ENCODE peak calls at places on chromosomes 4 and X, in five cellular contexts. N is cardiac muscle cell, X is A549, S is substantia nigra, V is ascending aorta. K is an unnamed sample.

GRCh38 chr4:53592686-53593641 is 1.7 kb upstream of the LNX1 start:
- DNase-seq in X (peak; percentile 34), N (peak; percentile 32), V (peak; percentile 64), S (no peak), K (peak; percentile 33)

GRCh38 chrX:50953832-50954231 is 43.3 kb downstream of the BMP15 start:
- DNase-seq in X (no peak), N (no peak), S (no peak), V (no peak), K (no peak)

GRCh38 chr4:6565691-6566431 is 9.1 kb upstream of the MAN2B2 start:
- DNase-seq in N (no peak), X (no peak), S (no peak), V (no peak), K (no peak)

GRCh38 chrX:132491191-132491590 is 2.4 kb upstream of the MBNL3 start:
- DNase-seq in X (no peak), N (no peak), S (no peak), V (no peak), K (no peak)

GRCh38 chrX:55088795-55089489 is at the start of gene PAGE2:
- DNase-seq in N (no peak), S (no peak), X (no peak), V (no peak), K (no peak)

GRCh38 chrX:21974011-21974385 is 33.5 kb downstream of the SMS start:
- DNase-seq in N (no peak), S (no peak), X (no peak), V (no peak), K (no peak)

GRCh38 chr4:168923526-168924194 is 86.4 kb downstream of the CBR4 start:
- DNase-seq in V (no peak), X (peak; percentile 55), S (peak; percentile 13), N (peak; percentile 75), K (peak; percentile 78)

GRCh38 chr4:88110826-88111225 is 47.6 kb downstream of the ABCG2 start:
- DNase-seq in X (no peak), V (no peak), S (no peak), N (no peak), K (no peak)

GRCh38 chr4:28010543-28011235 is 1150.0 kb downstream of the STIM2 start:
- DNase-seq in N (no peak), X (no peak), S (no peak), V (no peak), K (no peak)

GRCh38 chr4:189088783-189089182 is 851.9 kb upstream of the FRG1 start:
- DNase-seq in V (no peak), N (no peak), X (no peak), S (no peak), K (no peak)

GRCh38 chr4:77815651-77816050 is 3.5 kb downstream of the CNOT6L start:
- DNase-seq in V (no peak), X (no peak), N (no peak), S (no peak), K (no peak)

GRCh38 chr4:39976945-39977488 is 694 bp downstream of the PDS5A start:
- DNase-seq in N (peak; percentile 40), V (peak; percentile 64), S (peak; percentile 62), X (no peak), K (peak; percentile 13)

GRCh38 chr4:132865458-132865857 is 283.6 kb upstream of the PCDH10 start:
- DNase-seq in S (no peak), V (no peak), N (no peak), X (no peak), K (no peak)

GRCh38 chr4:4673070-4673469 is 131.2 kb upstream of the STX18 start:
- DNase-seq in S (no peak), X (peak; percentile 60), N (peak; percentile 66), V (no peak), K (no peak)

GRCh38 chr4:185716008-185716976 is 95.7 kb downstream of the SORBS2 start:
- DNase-seq in X (no peak), V (no peak), S (no peak), N (no peak), K (no peak)

GRCh38 chr4:186169942-186170802 is 21.2 kb upstream of the CYP4V2 start:
- DNase-seq in S (no peak), V (no peak), N (no peak), X (no peak), K (no peak)

GRCh38 chrX:113390531-113390930 is 549.9 kb upstream of the AMOT start:
- DNase-seq in S (no peak), N (no peak), V (no peak), X (no peak), K (no peak)

GRCh38 chrX:110417128-110417527 is 58.5 kb downstream of the RTL9 start:
- DNase-seq in N (no peak), X (no peak), V (no peak), S (peak; percentile 5), K (no peak)

GRCh38 chrX:34578237-34578636 is 78.8 kb downstream of the TMEM47 start:
- DNase-seq in S (no peak), X (peak; percentile 0), V (no peak), N (peak; percentile 66), K (peak; percentile 3)

GRCh38 chr4:120432451-120432850 is 365.8 kb upstream of the MAD2L1 start:
- DNase-seq in S (no peak), X (no peak), V (no peak), N (no peak), K (no peak)

GRCh38 chr4:7651461-7651921 is 216.8 kb upstream of the PSAPL1 start:
- DNase-seq in X (no peak), N (no peak), V (no peak), S (no peak), K (peak; percentile 53)

GRCh38 chr4:2288051-2288541 is 26.2 kb upstream of the MXD4 start:
- DNase-seq in N (no peak), V (peak; percentile 49), X (no peak), S (no peak), K (no peak)

GRCh38 chrX:63424063-63424462 is 72.9 kb upstream of the SPIN4 start:
- DNase-seq in X (no peak), V (no peak), S (no peak), N (no peak), K (no peak)

GRCh38 chr4:111542056-111542455 is 603.2 kb upstream of the FAM241A start:
- DNase-seq in N (no peak), X (no peak), V (no peak), S (no peak), K (no peak)

GRCh38 chr4:139146926-139147547 is 30.0 kb downstream of the ELF2 start:
- DNase-seq in N (no peak), V (no peak), X (no peak), S (no peak), K (no peak)

GRCh38 chr4:7673111-7673510 is 238.4 kb upstream of the PSAPL1 start:
- DNase-seq in S (no peak), V (no peak), X (no peak), N (no peak), K (no peak)

GRCh38 chr4:38190717-38191178 is 230.6 kb downstream of the PTTG2 start:
- DNase-seq in X (no peak), N (peak; percentile 51), V (peak; percentile 90), S (no peak), K (peak; percentile 49)

GRCh38 chr4:152385551-152385950 is 150.3 kb downstream of the FBXW7 start:
- DNase-seq in X (no peak), N (no peak), S (no peak), V (no peak), K (no peak)

GRCh38 chr4:5921074-5921473 is 28.2 kb upstream of the CRMP1 start:
- DNase-seq in V (peak; percentile 52), N (no peak), X (no peak), S (no peak), K (no peak)

GRCh38 chrX:46782034-46782433 is 23.1 kb upstream of the SLC9A7 start:
- DNase-seq in N (no peak), S (no peak), V (no peak), X (no peak), K (no peak)

GRCh38 chr4:73998040-73999011 is at the start of gene CXCL5:
- DNase-seq in S (no peak), V (peak; percentile 63), X (peak; percentile 47), N (peak; percentile 28), K (no peak)

GRCh38 chrX:133670394-133670793 is 255.1 kb upstream of the GPC4 start:
- DNase-seq in X (peak; percentile 28), N (peak; percentile 60), S (no peak), V (no peak), K (peak; percentile 3)

GRCh38 chr4:177225605-177226004 is 84.1 kb upstream of the NEIL3 start:
- DNase-seq in S (no peak), V (no peak), N (no peak), X (no peak), K (no peak)

GRCh38 chrX:154356596-154356995 is 17.8 kb downstream of the FLNA start:
- DNase-seq in X (no peak), S (no peak), V (no peak), N (no peak), K (no peak)

GRCh38 chr4:8819019-8819418 is 52.6 kb downstream of the HMX1 start:
- DNase-seq in S (no peak), V (no peak), N (no peak), X (no peak), K (no peak)

GRCh38 chrX:44480591-44480990 is 62.1 kb downstream of the FUNDC1 start:
- DNase-seq in N (peak; percentile 43), V (no peak), X (no peak), S (no peak), K (no peak)

GRCh38 chr4:132694775-132695174 is 454.3 kb upstream of the PCDH10 start:
- DNase-seq in V (no peak), S (no peak), X (no peak), N (no peak), K (no peak)

GRCh38 chr4:5069916-5070315 is 18.6 kb downstream of the STK32B start:
- DNase-seq in S (no peak), X (no peak), N (no peak), V (no peak), K (no peak)

GRCh38 chr4:76571274-76571673 is 136.2 kb downstream of the SHROOM3 start:
- DNase-seq in S (no peak), V (no peak), X (no peak), N (no peak), K (no peak)